ENCODE peak calls at places on chromosome 13, in seven cellular contexts. F is upper lobe of right lung; P is ELR; S is stimulated activated CD4-positive, alpha-beta T cell treated with anti-CD3 and anti-CD28 coated beads, Interleukin-4, amount 100 ng/mL, for 1 hour; B is NCI-H187; N is A549; Z is C1 segment of cervical spinal cord. G is an unnamed sample.
A peak's percentile ranks its signal among the peaks of the same experiment; 100 is the strongest.

GRCh38 chr13:30453727-30454126 is 12.0 kb downstream of the HMGB1 start:
- DNase-seq in F (no peak), P (peak; percentile 60), S (no peak), B (no peak), N (peak; percentile 39), Z (no peak), G (no peak)

GRCh38 chr13:111259058-111259457 is 61.4 kb upstream of the TEX29 start:
- DNase-seq in F (no peak), P (no peak), S (no peak), B (no peak), N (no peak), Z (no peak), G (no peak)

GRCh38 chr13:98173431-98173921 is 3.6 kb downstream of the RNF113B start:
- DNase-seq in F (no peak), P (peak; percentile 97), S (no peak), B (no peak), N (peak; percentile 46), Z (no peak), G (peak; percentile 70)

GRCh38 chr13:61777902-61778301 is 362.3 kb upstream of the PCDH20 start:
- DNase-seq in F (no peak), P (no peak), S (no peak), B (no peak), N (no peak), Z (no peak), G (no peak)

GRCh38 chr13:90238433-90238832 is 1109.1 kb upstream of the MIR17HG start:
- DNase-seq in F (no peak), P (peak; percentile 66), S (no peak), B (no peak), N (no peak), Z (no peak), G (no peak)

GRCh38 chr13:98958443-98958794 is 19.4 kb downstream of the DOCK9 start:
- DNase-seq in F (no peak), P (no peak), S (no peak), B (no peak), N (no peak), Z (no peak), G (no peak)

GRCh38 chr13:108787709-108788394 is 158.4 kb downstream of the MYO16 start:
- DNase-seq in F (no peak), P (no peak), S (no peak), B (no peak), N (no peak), Z (no peak), G (no peak)

GRCh38 chr13:49220856-49221614 is 897 bp downstream of the MLNR start:
- DNase-seq in F (peak; percentile 62), P (peak; percentile 38), S (no peak), B (no peak), N (no peak), Z (no peak), G (no peak)

GRCh38 chr13:31067416-31068118 is 94.1 kb downstream of the HSPH1 start:
- DNase-seq in F (no peak), P (peak; percentile 77), S (no peak), B (no peak), N (peak; percentile 38), Z (no peak), G (no peak)

GRCh38 chr13:32432856-32433255 is 4.9 kb upstream of the N4BP2L1 start:
- DNase-seq in F (no peak), P (no peak), S (no peak), B (no peak), N (no peak), Z (no peak), G (no peak)

GRCh38 chr13:25067054-25067453 is 28.9 kb upstream of the PABPC3 start:
- DNase-seq in F (no peak), P (no peak), S (no peak), B (no peak), N (no peak), Z (no peak), G (no peak)

GRCh38 chr13:98542568-98543379 is 34.1 kb downstream of the STK24 start:
- DNase-seq in F (peak; percentile 49), P (no peak), S (no peak), B (no peak), N (no peak), Z (no peak), G (peak; percentile 52)

GRCh38 chr13:113460064-113460555 is 6.8 kb upstream of the ADPRHL1 start:
- DNase-seq in F (peak; percentile 45), P (no peak), S (no peak), B (no peak), N (no peak), Z (no peak), G (no peak)

GRCh38 chr13:99425485-99426341 is 75.6 kb upstream of the TM9SF2 start:
- DNase-seq in F (no peak), P (no peak), S (peak; percentile 63), B (peak; percentile 40), N (no peak), Z (no peak), G (no peak)

GRCh38 chr13:33722216-33722900 is 95.6 kb upstream of the RFC3 start:
- DNase-seq in F (no peak), P (no peak), S (no peak), B (no peak), N (no peak), Z (no peak), G (no peak)

GRCh38 chr13:31174018-31174417 is 12.3 kb upstream of the HSPH1 start:
- DNase-seq in F (no peak), P (peak; percentile 33), S (no peak), B (no peak), N (no peak), Z (no peak), G (no peak)

GRCh38 chr13:31670831-31671617 is 68.3 kb upstream of the RXFP2 start:
- DNase-seq in F (no peak), P (peak; percentile 50), S (no peak), B (no peak), N (no peak), Z (no peak), G (no peak)

GRCh38 chr13:99218545-99218944 is 17.9 kb downstream of the UBAC2 start:
- DNase-seq in F (no peak), P (no peak), S (no peak), B (no peak), N (no peak), Z (peak; percentile 17), G (no peak)

GRCh38 chr13:110552767-110553166 is 8.8 kb downstream of the RAB20 start:
- DNase-seq in F (no peak), P (no peak), S (no peak), B (no peak), N (no peak), Z (no peak), G (no peak)